ENCODE peak calls at places on chromosomes 2 and 18, in four cellular contexts. One of them, this sample, is unnamed.

GRCh38 chr2:166563894-166564293 is 69.8 kb upstream of the SCN7A start:
- DNase-seq in IMR-90: no peak
- DNase-seq in H1: no peak
- DNase-seq in H9: no peak
- DNase-seq in this sample: no peak

GRCh38 chr2:211534655-211535054 is 978.3 kb downstream of the CPS1 start:
- DNase-seq in IMR-90: no peak
- DNase-seq in H1: no peak
- DNase-seq in H9: no peak
- DNase-seq in this sample: peak; percentile 5

GRCh38 chr18:27894746-27895145 is 282.2 kb downstream of the CDH2 start:
- DNase-seq in H1: no peak
- DNase-seq in H9: no peak
- DNase-seq in IMR-90: no peak
- DNase-seq in this sample: no peak

GRCh38 chr18:8793445-8794132 is 88.2 kb downstream of the MTCL1 start:
- DNase-seq in H1: no peak
- DNase-seq in H9: no peak
- DNase-seq in IMR-90: no peak
- DNase-seq in this sample: no peak

GRCh38 chr2:127535941-127536340 is 458 bp downstream of the MYO7B start:
- DNase-seq in IMR-90: no peak
- DNase-seq in H1: no peak
- DNase-seq in H9: no peak
- DNase-seq in this sample: no peak

GRCh38 chr2:124880995-124881394 is 855.9 kb downstream of the CNTNAP5 start:
- DNase-seq in H1: no peak
- DNase-seq in IMR-90: no peak
- DNase-seq in H9: no peak
- DNase-seq in this sample: peak; percentile 14

GRCh38 chr2:64918220-64918886 is 70.8 kb upstream of the SLC1A4 start:
- DNase-seq in H9: peak; percentile 60
- DNase-seq in H1: peak; percentile 41
- DNase-seq in IMR-90: no peak
- DNase-seq in this sample: peak; percentile 47

GRCh38 chr2:234289789-234290188 is 207.1 kb downstream of the ARL4C start:
- DNase-seq in H9: no peak
- DNase-seq in H1: no peak
- DNase-seq in IMR-90: peak; percentile 88
- DNase-seq in this sample: no peak

GRCh38 chr2:37324786-37325624 is at the start of gene PRKD3:
- DNase-seq in H1: no peak
- DNase-seq in H9: peak; percentile 80
- DNase-seq in IMR-90: peak; percentile 39
- DNase-seq in this sample: peak; percentile 72

GRCh38 chr2:15728247-15728721 is 136.6 kb downstream of the DDX1 start:
- DNase-seq in H1: no peak
- DNase-seq in IMR-90: no peak
- DNase-seq in H9: no peak
- DNase-seq in this sample: no peak

GRCh38 chr2:54595999-54596903 is 127.2 kb upstream of the EML6 start:
- DNase-seq in IMR-90: no peak
- DNase-seq in H1: no peak
- DNase-seq in H9: peak; percentile 36
- DNase-seq in this sample: peak; percentile 58

GRCh38 chr18:32770181-32770650 is 2.6 kb downstream of the KLHL14 start:
- DNase-seq in IMR-90: no peak
- DNase-seq in H1: no peak
- DNase-seq in H9: peak; percentile 47
- DNase-seq in this sample: no peak

GRCh38 chr2:200184748-200185574 is 121.5 kb upstream of the SPATS2L start:
- DNase-seq in H9: no peak
- DNase-seq in H1: no peak
- DNase-seq in IMR-90: no peak
- DNase-seq in this sample: no peak

GRCh38 chr2:130744287-130745117 is 10.8 kb upstream of the AMER3 start:
- DNase-seq in H1: no peak
- DNase-seq in IMR-90: no peak
- DNase-seq in H9: peak; percentile 37
- DNase-seq in this sample: peak; percentile 92

GRCh38 chr2:1591978-1592907 is 152.1 kb downstream of the PXDN start:
- DNase-seq in H9: peak; percentile 91
- DNase-seq in IMR-90: peak; percentile 77
- DNase-seq in H1: peak; percentile 82
- DNase-seq in this sample: peak; percentile 93

GRCh38 chr2:199216253-199216652 is 241.5 kb downstream of the SATB2 start:
- DNase-seq in IMR-90: no peak
- DNase-seq in H9: no peak
- DNase-seq in H1: no peak
- DNase-seq in this sample: no peak

GRCh38 chr18:79680100-79680879 is 687 bp downstream of the CTDP1 start:
- DNase-seq in IMR-90: peak; percentile 52
- DNase-seq in H9: no peak
- DNase-seq in H1: no peak
- DNase-seq in this sample: peak; percentile 55

GRCh38 chr2:102449370-102449974 is 23.6 kb upstream of the SLC9A4 start:
- DNase-seq in H9: no peak
- DNase-seq in IMR-90: peak; percentile 47
- DNase-seq in H1: no peak
- DNase-seq in this sample: peak; percentile 39

GRCh38 chr2:215664847-215665525 is 229.1 kb upstream of the FN1 start:
- DNase-seq in H9: no peak
- DNase-seq in IMR-90: peak; percentile 93
- DNase-seq in H1: no peak
- DNase-seq in this sample: peak; percentile 75

GRCh38 chr18:79784965-79785770 is 12.6 kb upstream of the KCNG2 start:
- DNase-seq in H9: no peak
- DNase-seq in H1: no peak
- DNase-seq in IMR-90: peak; percentile 32
- DNase-seq in this sample: no peak

GRCh38 chr2:120432976-120433815 is 87.3 kb downstream of the INHBB start:
- DNase-seq in IMR-90: no peak
- DNase-seq in H9: peak; percentile 25
- DNase-seq in H1: no peak
- DNase-seq in this sample: no peak

GRCh38 chr18:9135912-9136314 is 668 bp upstream of the ANKRD12 start:
- DNase-seq in H1: peak; percentile 62
- DNase-seq in IMR-90: peak; percentile 19
- DNase-seq in H9: peak; percentile 86
- DNase-seq in this sample: peak; percentile 70

GRCh38 chr18:44590976-44591375 is 89.7 kb upstream of the SETBP1 start:
- DNase-seq in IMR-90: no peak
- DNase-seq in H9: no peak
- DNase-seq in H1: no peak
- DNase-seq in this sample: no peak

GRCh38 chr18:47683774-47684173 is 246.7 kb downstream of the SMAD2 start:
- DNase-seq in H9: no peak
- DNase-seq in H1: no peak
- DNase-seq in IMR-90: no peak
- DNase-seq in this sample: no peak

GRCh38 chr2:70981421-70981820 is 3.0 kb downstream of the ANKRD53 start:
- DNase-seq in IMR-90: no peak
- DNase-seq in H9: peak; percentile 8
- DNase-seq in H1: no peak
- DNase-seq in this sample: no peak

GRCh38 chr18:23721711-23722479 is 32.6 kb downstream of the LAMA3 start:
- DNase-seq in H9: no peak
- DNase-seq in H1: no peak
- DNase-seq in IMR-90: peak; percentile 54
- DNase-seq in this sample: peak; percentile 87

GRCh38 chr18:6249110-6249680 is 165.5 kb downstream of the L3MBTL4 start:
- DNase-seq in IMR-90: no peak
- DNase-seq in H1: no peak
- DNase-seq in H9: no peak
- DNase-seq in this sample: no peak

GRCh38 chr2:7044253-7045250 is 127.3 kb downstream of the RNF144A start:
- DNase-seq in IMR-90: peak; percentile 37
- DNase-seq in H1: peak; percentile 19
- DNase-seq in H9: peak; percentile 50
- DNase-seq in this sample: peak; percentile 51

GRCh38 chr2:10285578-10286198 is 17.0 kb upstream of the HPCAL1 start:
- DNase-seq in IMR-90: peak; percentile 34
- DNase-seq in H9: peak; percentile 64
- DNase-seq in H1: no peak
- DNase-seq in this sample: peak; percentile 56

GRCh38 chr2:37318401-37318800 is 6.2 kb downstream of the PRKD3 start:
- DNase-seq in H1: no peak
- DNase-seq in IMR-90: peak; percentile 96
- DNase-seq in H9: no peak
- DNase-seq in this sample: no peak

GRCh38 chr18:69590150-69590549 is 189.5 kb downstream of the DOK6 start:
- DNase-seq in IMR-90: peak; percentile 11
- DNase-seq in H1: no peak
- DNase-seq in H9: no peak
- DNase-seq in this sample: no peak

GRCh38 chr2:199278099-199278498 is 179.6 kb downstream of the SATB2 start:
- DNase-seq in IMR-90: peak; percentile 58
- DNase-seq in H9: no peak
- DNase-seq in H1: no peak
- DNase-seq in this sample: peak; percentile 33

DNA sequence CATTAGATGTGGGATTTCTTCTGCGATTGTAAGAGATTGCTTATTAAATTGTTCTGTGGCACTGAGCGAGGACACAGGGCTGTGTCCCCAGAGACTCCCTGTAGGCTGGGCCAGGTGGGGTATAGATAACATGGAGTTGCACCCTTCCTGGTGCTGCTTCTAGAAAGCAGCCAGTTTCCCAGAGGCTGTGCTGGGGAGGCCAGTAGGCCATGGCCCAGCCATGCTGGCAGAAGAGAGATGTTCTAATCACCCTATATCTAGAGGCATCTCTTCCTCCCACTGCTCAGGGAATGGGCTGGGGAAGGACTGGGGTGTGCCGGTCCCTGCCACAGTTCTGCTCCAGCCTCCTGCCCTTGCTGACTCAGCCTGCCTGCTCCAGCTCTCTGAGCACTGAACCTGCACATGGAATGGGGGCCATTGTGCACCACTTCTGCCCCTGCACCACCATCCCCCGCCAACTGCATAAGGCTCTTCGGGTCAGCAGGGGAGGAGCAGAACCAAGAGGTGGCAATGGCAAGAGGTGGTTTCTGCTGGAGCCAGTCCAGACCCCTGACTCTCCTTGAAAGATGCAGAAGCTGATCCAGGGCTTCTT is 66.8 kb downstream of the HS1BP3 start:
- DNase-seq in H9: peak; percentile 51
- DNase-seq in IMR-90: no peak
- DNase-seq in H1: no peak
- DNase-seq in this sample: no peak
- H3K79me1 ChIP-seq in H9: no peaks in the 10 kb centered on the region
- H3K79me1 ChIP-seq in IMR-90: peaks cover 6% of the 10 kb centered on the region
- H3K79me1 ChIP-seq in H1: no peaks in the 10 kb centered on the region
- H3K79me1 ChIP-seq in this sample: no peaks in the 10 kb centered on the region

GRCh38 chr2:171515672-171516298 is 6.5 kb upstream of the CYBRD1 start:
- DNase-seq in H1: no peak
- DNase-seq in H9: no peak
- DNase-seq in IMR-90: peak; percentile 68
- DNase-seq in this sample: peak; percentile 41
- H4K5ac ChIP-seq in H1: no peak overlapping the region
- H4K5ac ChIP-seq in H9: no peak overlapping the region
- H4K5ac ChIP-seq in IMR-90: no peak overlapping the region
- H4K5ac ChIP-seq in this sample: no peak overlapping the region

DNA sequence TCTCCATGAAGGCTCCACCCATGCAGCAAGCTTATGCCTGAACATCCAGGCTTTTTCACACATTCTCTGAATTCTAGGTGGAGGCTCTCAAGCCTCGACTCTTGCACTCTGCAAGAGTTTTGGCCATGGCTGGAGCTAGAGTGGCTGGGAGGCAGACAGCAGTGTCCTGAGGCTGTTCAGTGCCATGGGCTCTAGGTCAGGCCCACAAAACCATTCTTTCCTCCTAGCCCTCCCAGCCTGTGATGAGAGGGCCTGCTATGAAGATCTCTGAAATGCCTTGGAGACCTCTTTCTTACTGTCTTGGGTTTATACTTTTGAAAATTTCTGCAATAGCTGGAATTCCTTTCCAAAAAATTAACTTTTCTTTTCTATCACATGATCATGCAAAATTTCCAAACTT is 210.7 kb downstream of the RND3 start:
- DNase-seq in H1: no peak
- DNase-seq in H9: no peak
- DNase-seq in IMR-90: no peak
- DNase-seq in this sample: no peak
- H2BK15ac ChIP-seq in H1: no peak overlapping the region
- H2BK15ac ChIP-seq in H9: no peak overlapping the region
- H2BK15ac ChIP-seq in IMR-90: no peak overlapping the region
- H2BK15ac ChIP-seq in this sample: no peak overlapping the region

GRCh38 chr2:160683206-160683605 is 189.6 kb upstream of the RBMS1 start:
- DNase-seq in H9: no peak
- DNase-seq in IMR-90: no peak
- DNase-seq in H1: no peak
- DNase-seq in this sample: no peak
- H3K79me1 ChIP-seq in H9: no peaks in the 10 kb centered on the region
- H3K79me1 ChIP-seq in IMR-90: no peaks in the 10 kb centered on the region
- H3K79me1 ChIP-seq in H1: no peaks in the 10 kb centered on the region
- H3K79me1 ChIP-seq in this sample: no peaks in the 10 kb centered on the region

GRCh38 chr2:181847729-181848128 is 43.8 kb upstream of the ITPRID2 start:
- DNase-seq in H1: no peak
- DNase-seq in H9: no peak
- DNase-seq in IMR-90: no peak
- DNase-seq in this sample: no peak
- H4K5ac ChIP-seq in H1: no peak overlapping the region
- H4K5ac ChIP-seq in H9: no peak overlapping the region
- H4K5ac ChIP-seq in IMR-90: no peak overlapping the region
- H4K5ac ChIP-seq in this sample: no peak overlapping the region

DNA sequence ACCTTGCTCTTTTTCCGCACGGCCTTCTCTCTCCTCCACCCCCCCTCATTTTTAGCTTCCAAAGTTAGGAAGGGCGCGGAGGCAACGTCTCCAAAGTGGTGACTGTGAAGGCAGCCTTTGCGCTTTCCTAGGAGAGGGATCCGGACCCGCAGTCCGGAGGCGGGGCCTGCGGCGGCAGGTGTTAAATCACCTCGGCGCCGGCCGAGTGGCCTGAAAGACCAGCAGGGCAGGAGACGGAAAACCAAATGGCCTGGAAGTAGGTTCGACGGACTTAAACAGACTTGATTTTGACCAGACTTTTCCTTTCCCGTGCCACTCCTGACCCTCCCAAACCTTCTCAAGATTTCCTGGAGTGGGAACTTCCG is 615 bp downstream of the GORASP2 start:
- DNase-seq in IMR-90: peak; percentile 26
- DNase-seq in H9: peak; percentile 72
- DNase-seq in H1: no peak
- DNase-seq in this sample: peak; percentile 84
- H2BK15ac ChIP-seq in IMR-90: no peak overlapping the region
- H2BK15ac ChIP-seq in H9: no peak overlapping the region
- H2BK15ac ChIP-seq in H1: no peak overlapping the region
- H2BK15ac ChIP-seq in this sample: no peak overlapping the region

GRCh38 chr2:235637906-235638305 is 144.1 kb downstream of the AGAP1 start:
- DNase-seq in IMR-90: no peak
- DNase-seq in H9: no peak
- DNase-seq in H1: no peak
- DNase-seq in this sample: no peak
- H3K79me1 ChIP-seq in IMR-90: peaks cover 71% of the 10 kb centered on the region
- H3K79me1 ChIP-seq in H9: no peaks in the 10 kb centered on the region
- H3K79me1 ChIP-seq in H1: peaks cover 10% of the 10 kb centered on the region
- H3K79me1 ChIP-seq in this sample: peaks cover 13% of the 10 kb centered on the region

GRCh38 chr2:8288206-8288605 is 393.6 kb upstream of the ID2 start:
- DNase-seq in IMR-90: no peak
- DNase-seq in H1: no peak
- DNase-seq in H9: no peak
- DNase-seq in this sample: no peak
- H4K5ac ChIP-seq in IMR-90: no peak overlapping the region
- H4K5ac ChIP-seq in H1: no peak overlapping the region
- H4K5ac ChIP-seq in H9: no peak overlapping the region
- H4K5ac ChIP-seq in this sample: no peak overlapping the region

GRCh38 chr18:360676-361075 is 92.8 kb upstream of the THOC1 start:
- DNase-seq in H1: no peak
- DNase-seq in H9: no peak
- DNase-seq in IMR-90: no peak
- DNase-seq in this sample: no peak
- H2BK15ac ChIP-seq in H1: no peak overlapping the region
- H2BK15ac ChIP-seq in H9: no peak overlapping the region
- H2BK15ac ChIP-seq in IMR-90: no peak overlapping the region
- H2BK15ac ChIP-seq in this sample: no peak overlapping the region